ENCODE peak calls at places on chromosomes 6 and 20, in five cellular contexts. C, U, Y, X and D are unnamed samples.

GRCh38 chr20:32062776-32063170 is 10.7 kb downstream of the HCK start:
- DNase-seq in C (peak; percentile 47), U (no peak), Y (peak; percentile 69), X (peak; percentile 80), D (no peak)

GRCh38 chr6:38434051-38434450 is 205.7 kb downstream of the BTBD9 start:
- DNase-seq in C (no peak), U (no peak), Y (no peak), X (no peak), D (no peak)

GRCh38 chr20:38270869-38271608 is 10.5 kb upstream of the KIAA1755 start:
- DNase-seq in C (no peak), U (no peak), Y (peak; percentile 79), X (no peak), D (peak; percentile 97)

GRCh38 chr6:138107078-138107751 is at the start of gene PERP:
- DNase-seq in C (no peak), U (peak; percentile 77), Y (peak; percentile 79), X (no peak), D (no peak)

GRCh38 chr20:41716436-41716835 is 98.3 kb upstream of the CHD6 start:
- DNase-seq in C (no peak), U (no peak), Y (no peak), X (no peak), D (no peak)

GRCh38 chr20:61629361-61630239 is 377.5 kb downstream of the CDH4 start:
- DNase-seq in C (no peak), U (no peak), Y (no peak), X (no peak), D (no peak)

GRCh38 chr6:15108383-15108715 is 137.5 kb upstream of the JARID2 start:
- DNase-seq in C (no peak), U (no peak), Y (no peak), X (no peak), D (no peak)

GRCh38 chr6:25137497-25137896 is 141.7 kb upstream of the CARMIL1 start:
- DNase-seq in C (no peak), U (no peak), Y (no peak), X (peak; percentile 81), D (no peak)

GRCh38 chr6:82767447-82767846 is 298.2 kb downstream of the UBE3D start:
- DNase-seq in C (no peak), U (no peak), Y (no peak), X (no peak), D (no peak)